ENCODE peak calls at places on chromosome X, in ten cellular contexts. H is AG09309; B is A172; Z is astrocyte; E is lung; V is T-helper 2 cell; D is mucosa of descending colon; Q is upper lobe of left lung; F is fibroblast of mammary gland; T is activated T-helper 1 cell treated with anti-CD3 and anti-CD28 coated beads, Interleukin-2, amount 50 U/mL, for 16 hours. C is an unnamed sample.

GRCh38 chrX:143634701-143635442 is 1.0 kb downstream of the SLITRK4 start:
- DNase-seq in D (no peak), V (no peak), T (no peak), H (no peak), Z (no peak), F (no peak), E (no peak), B (no peak), Q (peak), C (no peak)

GRCh38 chrX:110418857-110419249 is 60.2 kb downstream of the RTL9 start:
- DNase-seq in E (no peak), H (no peak), Z (peak), Q (no peak), D (no peak), F (peak), T (no peak), B (no peak), V (no peak), C (no peak)

GRCh38 chrX:118520206-118520857 is 24.7 kb downstream of the DOCK11 start:
- DNase-seq in H (no peak), Q (no peak), F (peak), E (no peak), D (no peak), Z (peak), V (no peak), B (no peak), T (no peak), C (no peak)

GRCh38 chrX:72126539-72127140 is 5.1 kb downstream of the RTL5 start:
- DNase-seq in Z (peak), T (peak), H (peak), Q (no peak), V (peak), E (peak), D (peak), F (peak), B (peak), C (peak)

GRCh38 chrX:69507500-69507789 is 3.3 kb downstream of the NALF2 start:
- DNase-seq in F (no peak), H (no peak), Q (no peak), B (no peak), Z (no peak), E (peak), D (no peak), V (no peak), T (no peak), C (no peak)

GRCh38 chrX:118448273-118448783 is 47.3 kb upstream of the DOCK11 start:
- DNase-seq in E (no peak), H (no peak), Q (no peak), T (no peak), F (peak), V (no peak), D (no peak), B (no peak), Z (no peak), C (no peak)

GRCh38 chrX:12946406-12946805 is 28.5 kb upstream of the TMSB4X start:
- DNase-seq in H (no peak), F (no peak), E (no peak), T (no peak), Z (no peak), V (no peak), Q (no peak), B (no peak), D (no peak), C (no peak)

GRCh38 chrX:41238543-41238942 is 95.4 kb upstream of the DDX3X start:
- DNase-seq in T (no peak), F (peak), V (no peak), Z (peak), D (no peak), H (no peak), B (peak), E (no peak), Q (no peak), C (no peak)

GRCh38 chrX:46165411-46165810 is 379.8 kb downstream of the ZNF674 start:
- DNase-seq in T (no peak), H (peak), Z (peak), Q (no peak), D (no peak), B (peak), V (no peak), E (no peak), F (peak), C (no peak)

GRCh38 chrX:13851996-13852695 is 35.3 kb upstream of the GPM6B start:
- DNase-seq in H (no peak), Q (no peak), B (no peak), D (no peak), E (no peak), V (no peak), Z (no peak), F (no peak), T (no peak), C (no peak)

GRCh38 chrX:121128946-121129345 is 81.5 kb downstream of the GLUD2 start:
- DNase-seq in T (no peak), F (no peak), B (no peak), E (no peak), Q (no peak), D (no peak), H (no peak), Z (no peak), V (no peak), C (no peak)

GRCh38 chrX:112868586-112868985 is 28.0 kb upstream of the AMOT start:
- DNase-seq in T (no peak), V (no peak), D (no peak), Q (no peak), F (peak), B (no peak), Z (no peak), H (no peak), E (no peak), C (no peak)

GRCh38 chrX:45845142-45845541 is 644.5 kb upstream of the DIPK2B start:
- DNase-seq in Z (no peak), E (no peak), F (no peak), B (no peak), T (no peak), D (no peak), V (no peak), Q (no peak), H (no peak), C (no peak)

GRCh38 chrX:107117993-107118321 is 665 bp downstream of the RBM41 start:
- DNase-seq in D (no peak), Z (no peak), T (no peak), F (peak), V (no peak), E (no peak), B (no peak), Q (no peak), H (no peak), C (no peak)